ENCODE peak calls at places on chromosome 3, in seven cellular contexts. X, S, R, B, D, V and A are unnamed samples.

GRCh38 chr3:48478631-48479555 is 25.1 kb downstream of the SHISA5 start:
- DNase-seq in X (peak), S (no peak), R (no peak), B (no peak), D (no peak), V (no peak), A (no peak)

GRCh38 chr3:112776000-112776399 is 70.7 kb downstream of the CD200R1L start:
- DNase-seq in X (no peak), S (no peak), R (no peak), B (no peak), D (no peak), V (no peak), A (no peak)

GRCh38 chr3:37819591-37819990 is 42.1 kb upstream of the CTDSPL start:
- DNase-seq in X (no peak), S (no peak), R (no peak), B (no peak), D (no peak), V (peak), A (no peak)

GRCh38 chr3:46725663-46726314 is 8.1 kb upstream of the PRSS50 start:
- DNase-seq in X (no peak), S (no peak), R (no peak), B (no peak), D (no peak), V (no peak), A (peak)

GRCh38 chr3:102032491-102033383 is 183.4 kb downstream of the NFKBIZ start:
- DNase-seq in X (no peak), S (no peak), R (no peak), B (no peak), D (no peak), V (no peak), A (no peak)

GRCh38 chr3:1987983-1988382 is 110.7 kb upstream of the CNTN4 start:
- DNase-seq in X (no peak), S (no peak), R (peak), B (no peak), D (no peak), V (no peak), A (no peak)

GRCh38 chr3:10361375-10361774 is 40.5 kb upstream of the SEC13 start:
- DNase-seq in X (no peak), S (no peak), R (no peak), B (no peak), D (no peak), V (no peak), A (no peak)

GRCh38 chr3:77081240-77081661 is 41.4 kb downstream of the ROBO2 start:
- DNase-seq in X (no peak), S (no peak), R (no peak), B (no peak), D (no peak), V (no peak), A (no peak)

GRCh38 chr3:114727373-114727772 is 419.7 kb downstream of the ZBTB20 start:
- DNase-seq in X (no peak), S (no peak), R (no peak), B (no peak), D (no peak), V (no peak), A (no peak)

GRCh38 chr3:46670891-46671427 is 22.5 kb downstream of the ALS2CL start:
- DNase-seq in X (peak), S (no peak), R (peak), B (no peak), D (no peak), V (peak), A (peak)

GRCh38 chr3:71185733-71186455 is 397.6 kb downstream of the FOXP1 start:
- DNase-seq in X (no peak), S (peak), R (peak), B (no peak), D (no peak), V (no peak), A (no peak)

GRCh38 chr3:541328-541727 is 344.8 kb downstream of the CHL1 start:
- DNase-seq in X (no peak), S (no peak), R (no peak), B (no peak), D (no peak), V (no peak), A (no peak)

GRCh38 chr3:536417-536813 is 339.9 kb downstream of the CHL1 start:
- DNase-seq in X (no peak), S (no peak), R (no peak), B (no peak), D (no peak), V (no peak), A (no peak)

DNA sequence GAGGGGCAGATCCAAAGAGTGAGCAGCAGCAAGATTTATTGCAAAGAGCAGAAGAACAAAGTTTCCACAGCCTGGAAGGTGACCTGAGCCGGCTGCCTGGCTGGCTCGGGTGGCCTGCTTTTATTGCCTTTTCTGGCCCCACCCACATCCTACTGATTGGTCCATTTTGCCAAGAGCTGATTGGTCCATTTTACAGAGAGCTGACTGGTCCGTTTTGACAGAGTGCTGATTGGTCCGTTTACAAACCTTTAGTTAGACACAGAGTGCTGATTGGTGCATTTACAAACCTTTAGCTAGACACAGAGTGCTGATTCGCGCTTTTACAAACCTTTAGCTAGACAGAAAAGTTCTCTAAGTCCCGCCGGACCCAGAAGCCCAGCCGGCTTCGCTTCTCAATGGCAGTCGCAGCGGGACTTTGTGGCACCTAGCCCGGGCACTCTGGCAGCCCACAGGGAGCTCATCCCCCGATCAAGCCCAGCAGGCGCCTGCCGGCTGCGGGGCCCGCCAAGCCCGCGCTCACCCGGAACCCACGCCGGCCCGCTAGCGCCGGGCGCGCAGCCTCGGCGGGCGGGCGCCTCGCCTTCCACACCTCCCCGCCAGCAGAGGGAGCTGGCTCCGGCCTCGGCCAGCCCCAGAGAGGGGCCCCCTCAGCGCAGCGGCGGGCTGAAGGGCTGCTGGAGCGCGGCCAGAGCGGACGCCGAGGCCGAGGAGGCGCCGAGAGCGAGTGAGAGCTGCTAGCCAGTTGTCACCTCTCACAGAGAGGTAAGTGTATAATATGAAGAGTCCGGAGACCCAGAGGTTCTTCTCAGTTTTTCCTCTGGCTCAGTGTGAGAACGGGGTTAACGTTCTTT is 339.2 kb downstream of the CHL1 start:
- DNase-seq in X (no peak), S (no peak), R (peak), B (no peak), D (peak), V (peak), A (no peak)
- TF ChIP-seq CTCF in X (no peak), S (no peak), R (no peak), B (no peak), D (no peak), V (no peak), A (no peak)

GRCh38 chr3:12308517-12308916 is 19.6 kb downstream of the PPARG start:
- DNase-seq in X (no peak), S (no peak), R (no peak), B (peak), D (no peak), V (no peak), A (no peak)
- TF ChIP-seq EP300 in X (no peak), S (no peak), R (no peak), B (no peak), D (no peak), V (no peak), A (no peak)

GRCh38 chr3:127105587-127105986 is 87.3 kb upstream of the PRR23E start:
- DNase-seq in X (peak), S (no peak), R (no peak), B (no peak), D (no peak), V (no peak), A (no peak)
- TF ChIP-seq CTCF in X (no peak), S (peak), R (no peak), B (no peak), D (no peak), V (no peak), A (no peak)

DNA sequence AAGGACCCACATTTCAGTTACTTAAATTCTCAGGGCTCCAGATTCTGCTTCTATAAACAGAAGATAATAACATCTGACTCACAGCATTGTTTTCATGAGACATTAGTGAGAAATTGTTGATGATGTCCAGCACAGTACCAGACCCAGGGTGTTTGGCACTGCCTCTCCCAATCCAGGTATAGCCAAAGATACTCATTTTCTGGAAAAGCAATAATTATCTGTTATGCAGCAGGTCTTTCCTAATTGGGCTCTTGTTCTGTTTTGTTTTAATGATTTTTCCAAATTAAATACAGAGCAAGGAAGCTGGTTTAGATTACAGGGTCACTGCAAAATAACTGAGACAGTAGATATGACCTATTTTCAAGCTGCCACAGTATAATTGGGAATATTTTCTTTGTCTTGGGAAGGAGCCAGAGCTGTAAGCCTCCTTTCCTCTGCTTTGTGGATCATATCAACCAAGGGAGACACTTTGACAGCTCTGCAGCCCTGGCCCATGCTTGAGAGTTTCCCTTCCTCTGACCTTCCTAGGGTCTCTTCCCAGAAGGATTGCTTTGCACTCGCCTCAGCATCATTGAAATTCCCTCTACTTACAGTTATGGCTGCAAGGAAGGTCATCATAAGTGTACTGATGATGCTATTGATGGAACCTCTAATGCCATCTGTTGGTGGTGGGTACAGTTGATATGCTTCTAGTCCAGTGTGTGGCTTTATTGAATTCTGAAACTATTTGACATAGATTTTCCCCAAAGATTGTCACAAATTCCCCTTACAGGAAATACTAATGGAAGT is 522.4 kb upstream of the ADAMTS9 start:
- DNase-seq in X (no peak), S (no peak), R (no peak), B (no peak), D (no peak), V (no peak), A (no peak)
- TF ChIP-seq EP300 in X (no peak), S (no peak), R (no peak), B (no peak), D (no peak), V (no peak), A (no peak)

GRCh38 chr3:23202921-23203650 is at the start of gene UBE2E2:
- DNase-seq in X (peak), S (peak), R (peak), B (no peak), D (peak), V (peak), A (peak)
- TF ChIP-seq CTCF in X (no peak), S (no peak), R (no peak), B (no peak), D (no peak), V (no peak), A (no peak)

DNA sequence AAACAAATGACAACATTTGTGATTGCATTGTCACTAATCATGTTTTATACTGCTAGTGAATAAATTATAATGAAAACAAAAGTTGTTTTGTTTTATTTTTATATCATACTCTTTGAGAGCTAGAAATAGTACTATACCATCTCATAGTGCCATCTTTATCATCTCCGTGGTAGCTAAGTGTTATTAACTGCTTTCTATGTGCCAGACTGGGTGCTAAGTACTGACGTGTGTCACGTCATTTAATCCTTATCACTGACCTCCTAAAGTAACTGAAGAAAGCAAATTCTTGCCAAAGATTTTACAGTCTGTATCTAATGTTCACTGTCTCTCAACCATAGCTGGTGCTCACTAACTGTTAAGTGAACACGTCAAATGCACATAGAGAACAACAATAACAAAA is 99.5 kb upstream of the CNTN3 start:
- DNase-seq in X (no peak), S (no peak), R (no peak), B (no peak), D (no peak), V (no peak), A (no peak)
- TF ChIP-seq EP300 in X (no peak), S (no peak), R (no peak), B (no peak), D (no peak), V (no peak), A (no peak)